ENCODE peak calls at places on chromosomes 6 and 20, in eight cellular contexts. Z, V, H, X, M, L, G and Y are unnamed samples.

GRCh38 chr6:133707456-133707855 is 181.5 kb upstream of the TCF21 start:
- DNase-seq in M (no peak), G (no peak), Z (no peak), V (no peak), H (no peak), X (no peak), L (peak; percentile 97), Y (no peak)

GRCh38 chr6:159353193-159353592 is 184.0 kb downstream of the FNDC1 start:
- DNase-seq in H (no peak), X (no peak), G (no peak), L (no peak), Z (no peak), M (no peak), V (no peak), Y (no peak)

GRCh38 chr6:76790881-76791280 is 672.4 kb downstream of the HTR1B start:
- DNase-seq in L (no peak), X (no peak), H (no peak), G (no peak), M (no peak), Z (no peak), V (no peak), Y (no peak)

GRCh38 chr20:3472105-3472504 is 1.3 kb downstream of the ATRN start:
- DNase-seq in Z (peak; percentile 18), H (no peak), X (no peak), V (no peak), G (no peak), M (no peak), L (no peak), Y (no peak)

GRCh38 chr20:44832724-44833123 is 22.4 kb upstream of the RIMS4 start:
- DNase-seq in L (no peak), M (no peak), H (no peak), G (no peak), Z (no peak), V (no peak), X (no peak), Y (no peak)

GRCh38 chr6:159899994-159900745 is 9.4 kb downstream of the MAS1 start:
- DNase-seq in X (peak; percentile 34), H (no peak), L (peak; percentile 93), G (no peak), V (no peak), Z (no peak), M (no peak), Y (no peak)

GRCh38 chr20:57458400-57459160 is 66.4 kb downstream of the CTCFL start:
- DNase-seq in V (peak; percentile 31), Z (peak; percentile 23), M (no peak), L (no peak), X (no peak), G (no peak), H (no peak), Y (no peak)

GRCh38 chr6:134058622-134059366 is 6.4 kb upstream of the SLC2A12 start:
- DNase-seq in X (no peak), G (no peak), L (peak; percentile 20), V (no peak), M (no peak), H (no peak), Z (no peak), Y (no peak)

GRCh38 chr20:57260065-57260958 is 6.1 kb downstream of the BMP7 start:
- DNase-seq in X (no peak), G (no peak), H (no peak), Z (no peak), V (no peak), L (no peak), M (no peak), Y (no peak)

GRCh38 chr6:15365273-15365687 is 119.4 kb downstream of the JARID2 start:
- DNase-seq in M (peak; percentile 49), H (no peak), V (peak; percentile 42), Z (peak; percentile 60), L (peak; percentile 84), X (peak; percentile 53), G (peak; percentile 19), Y (no peak)

GRCh38 chr20:23520185-23520584 is 29.3 kb downstream of the CST8 start:
- DNase-seq in V (no peak), M (no peak), Z (no peak), H (no peak), X (no peak), G (no peak), L (no peak), Y (no peak)

GRCh38 chr6:30691208-30691872 is 556 bp upstream of the NRM start:
- DNase-seq in M (no peak), G (no peak), H (no peak), L (no peak), X (no peak), V (no peak), Z (no peak), Y (no peak)

GRCh38 chr6:13591205-13591921 is 17.0 kb downstream of the SIRT5 start:
- DNase-seq in H (no peak), Z (no peak), G (no peak), M (no peak), L (no peak), V (no peak), X (no peak), Y (no peak)

GRCh38 chr6:39102024-39102820 is 12.8 kb downstream of the SAYSD1 start:
- DNase-seq in X (no peak), M (no peak), V (no peak), G (no peak), L (peak; percentile 84), H (no peak), Z (peak; percentile 76), Y (no peak)

GRCh38 chr6:126040394-126040793 is 54.1 kb downstream of the TRMT11 start:
- DNase-seq in Z (no peak), G (no peak), X (no peak), V (no peak), M (no peak), H (no peak), L (no peak), Y (no peak)

GRCh38 chr6:132587462-132587861 is 2.1 kb downstream of the TAAR5 start:
- DNase-seq in G (no peak), V (no peak), H (no peak), M (no peak), Z (no peak), L (no peak), X (no peak), Y (no peak)

GRCh38 chr6:13776602-13777001 is 37.8 kb downstream of the MCUR1 start:
- DNase-seq in H (no peak), Z (no peak), G (no peak), L (no peak), M (no peak), V (no peak), X (no peak), Y (no peak)

GRCh38 chr6:150992682-150993081 is 127.2 kb downstream of the MTHFD1L start:
- DNase-seq in X (no peak), V (no peak), Z (no peak), H (no peak), G (no peak), L (peak; percentile 47), M (no peak), Y (no peak)

GRCh38 chr20:46735436-46735835 is 26.0 kb downstream of the SLC2A10 start:
- DNase-seq in Z (no peak), H (no peak), G (no peak), V (no peak), L (peak; percentile 31), M (no peak), X (no peak), Y (no peak)

GRCh38 chr6:21915707-21916399 is 322.3 kb downstream of the SOX4 start:
- DNase-seq in M (no peak), L (peak; percentile 56), H (no peak), X (no peak), Z (no peak), V (no peak), G (no peak), Y (no peak)